ENCODE peak calls at places on chromosomes 6 and 20, in ten cellular contexts. M is stimulated activated CD4-positive, alpha-beta T cell treated with anti-CD3 and anti-CD28 coated beads, Interleukin-4, amount 100 ng/mL, for 24 hours; F is DMS153; C is SW 1271; Y is activated CD8-positive, alpha-beta T cell treated with anti-CD3 and anti-CD28 coated beads, Interleukin-2, amount 10 ng/mL, durations not matched to agents 7 days and 5 days; U is NCI-H2081; Z is lung microvascular endothelial cell; I is RWPE1; Q is dermis microvascular lymphatic vessel endothelial cell; O is endothelial cell. N is an unnamed sample.

GRCh38 chr6:95094751-95095150 is 482.6 kb upstream of the MANEA start:
- DNase-seq in M (no peak), F (no peak), C (peak), Y (no peak), U (no peak), Z (no peak), I (peak), Q (no peak), O (no peak), N (no peak)

GRCh38 chr20:48219306-48219705 is 434.0 kb upstream of the SULF2 start:
- DNase-seq in M (no peak), F (no peak), C (no peak), Y (no peak), U (no peak), Z (no peak), I (no peak), Q (no peak), O (no peak), N (no peak)

GRCh38 chr6:70811788-70812187 is 144.1 kb downstream of the SMAP1 start:
- DNase-seq in M (no peak), F (no peak), C (no peak), Y (no peak), U (no peak), Z (no peak), I (peak), Q (no peak), O (no peak), N (no peak)

GRCh38 chr6:121482004-121482693 is 46.7 kb downstream of the GJA1 start:
- DNase-seq in M (no peak), F (no peak), C (no peak), Y (no peak), U (no peak), Z (peak), I (peak), Q (peak), O (no peak), N (no peak)

GRCh38 chr20:62978559-62978938 is 26.0 kb downstream of the SLC17A9 start:
- DNase-seq in M (no peak), F (no peak), C (no peak), Y (no peak), U (no peak), Z (no peak), I (no peak), Q (no peak), O (no peak), N (no peak)

GRCh38 chr6:95784019-95784418 is 206.7 kb downstream of the MANEA start:
- DNase-seq in M (no peak), F (no peak), C (no peak), Y (no peak), U (no peak), Z (no peak), I (no peak), Q (no peak), O (no peak), N (no peak)

GRCh38 chr6:16936893-16937292 is 165.0 kb upstream of the STMND1 start:
- DNase-seq in M (no peak), F (no peak), C (no peak), Y (no peak), U (no peak), Z (no peak), I (no peak), Q (no peak), O (no peak), N (no peak)

GRCh38 chr6:102327697-102328227 is 934.3 kb downstream of the GRIK2 start:
- DNase-seq in M (no peak), F (no peak), C (no peak), Y (no peak), U (no peak), Z (no peak), I (no peak), Q (no peak), O (no peak), N (no peak)

GRCh38 chr6:3033652-3034051 is 34.0 kb downstream of the NQO2 start:
- DNase-seq in M (no peak), F (no peak), C (no peak), Y (no peak), U (no peak), Z (no peak), I (no peak), Q (no peak), O (no peak), N (no peak)

GRCh38 chr6:125558907-125559306 is 190.5 kb upstream of the HEY2 start:
- DNase-seq in M (no peak), F (no peak), C (no peak), Y (no peak), U (no peak), Z (no peak), I (peak), Q (no peak), O (no peak), N (no peak)

GRCh38 chr20:34979366-34980153 is 23.9 kb downstream of the MYH7B start:
- DNase-seq in M (no peak), F (no peak), C (no peak), Y (peak), U (no peak), Z (no peak), I (peak), Q (no peak), O (no peak), N (no peak)